ENCODE peak calls at places on chromosomes 6 and 20, in six cellular contexts. O is CD4-positive, alpha-beta T cell; R is choroid plexus epithelial cell; Q is GM03348; L is LoVo; T is NCI-H1417 treated with DMSO at 0.1 percent for 48 hours. G is an unnamed sample.
A peak's percentile ranks its signal among the peaks of the same experiment; 100 is the strongest.

GRCh38 chr6:15739353-15739752 is 76.5 kb upstream of the DTNBP1 start:
- DNase-seq in O (no peak), R (no peak), Q (no peak), L (no peak), T (no peak), G (no peak)

GRCh38 chr20:57462781-57463180 is 62.2 kb downstream of the CTCFL start:
- DNase-seq in O (no peak), R (no peak), Q (no peak), L (no peak), T (no peak), G (no peak)

GRCh38 chr6:105851586-105851985 is 234.6 kb upstream of the PRDM1 start:
- DNase-seq in O (no peak), R (no peak), Q (no peak), L (no peak), T (no peak), G (no peak)

GRCh38 chr6:153312633-153313032 is 181.6 kb upstream of the RGS17 start:
- DNase-seq in O (no peak), R (peak; percentile 77), Q (no peak), L (peak; percentile 73), T (peak; percentile 54), G (peak; percentile 51)

GRCh38 chr20:44186674-44187053 is 324 bp downstream of the JPH2 start:
- DNase-seq in O (no peak), R (no peak), Q (no peak), L (no peak), T (no peak), G (no peak)

GRCh38 chr20:42173440-42173839 is 555.3 kb upstream of the CHD6 start:
- DNase-seq in O (no peak), R (no peak), Q (no peak), L (no peak), T (no peak), G (no peak)

GRCh38 chr6:152004896-152005295 is 197.4 kb downstream of the ESR1 start:
- DNase-seq in O (no peak), R (no peak), Q (no peak), L (no peak), T (no peak), G (no peak)

GRCh38 chr6:110334425-110335158 is 23.6 kb downstream of the METTL24 start:
- DNase-seq in O (no peak), R (no peak), Q (peak; percentile 24), L (no peak), T (no peak), G (no peak)

GRCh38 chr20:63885264-63886053 is 9.5 kb upstream of the DNAJC5 start:
- DNase-seq in O (no peak), R (no peak), Q (no peak), L (no peak), T (no peak), G (no peak)

GRCh38 chr6:24844903-24845302 is 46.2 kb upstream of the ARMH2 start:
- DNase-seq in O (no peak), R (no peak), Q (no peak), L (no peak), T (no peak), G (no peak)